ENCODE peak calls at places on chromosome 4, in ten cellular contexts. One of them, this sample, is unnamed.

GRCh38 chr4:85147481-85148076 is 181.1 kb upstream of the WDFY3 start:
- DNase-seq in tibial nerve: peak
- DNase-seq in mammary epithelial cell: peak
- DNase-seq in SK-N-MC: peak
- DNase-seq in tibial artery: peak
- DNase-seq in CD8-positive, alpha-beta T cell: no peak
- DNase-seq in mesendoderm: peak
- DNase-seq in AG04450: peak
- DNase-seq in cardiac muscle cell: peak
- DNase-seq in RWPE1: peak
- DNase-seq in this sample: peak

GRCh38 chr4:107210450-107211239 is 174.5 kb upstream of the DKK2 start:
- DNase-seq in AG04450: no peak
- DNase-seq in RWPE1: peak
- DNase-seq in CD8-positive, alpha-beta T cell: no peak
- DNase-seq in mesendoderm: peak
- DNase-seq in cardiac muscle cell: peak
- DNase-seq in SK-N-MC: no peak
- DNase-seq in tibial artery: no peak
- DNase-seq in mammary epithelial cell: peak
- DNase-seq in tibial nerve: no peak
- DNase-seq in this sample: peak

GRCh38 chr4:110515676-110516075 is 39.7 kb downstream of the ENPEP start:
- DNase-seq in cardiac muscle cell: no peak
- DNase-seq in mesendoderm: no peak
- DNase-seq in CD8-positive, alpha-beta T cell: no peak
- DNase-seq in RWPE1: no peak
- DNase-seq in AG04450: no peak
- DNase-seq in tibial nerve: no peak
- DNase-seq in tibial artery: no peak
- DNase-seq in mammary epithelial cell: peak
- DNase-seq in SK-N-MC: no peak
- DNase-seq in this sample: no peak

GRCh38 chr4:128861856-128862518 is 52.5 kb downstream of the JADE1 start:
- DNase-seq in tibial nerve: no peak
- DNase-seq in cardiac muscle cell: no peak
- DNase-seq in RWPE1: no peak
- DNase-seq in tibial artery: no peak
- DNase-seq in AG04450: no peak
- DNase-seq in mesendoderm: no peak
- DNase-seq in mammary epithelial cell: no peak
- DNase-seq in SK-N-MC: no peak
- DNase-seq in CD8-positive, alpha-beta T cell: no peak
- DNase-seq in this sample: no peak

GRCh38 chr4:15416357-15417327 is 11.2 kb upstream of the C1QTNF7 start:
- DNase-seq in mammary epithelial cell: no peak
- DNase-seq in cardiac muscle cell: peak
- DNase-seq in RWPE1: no peak
- DNase-seq in mesendoderm: no peak
- DNase-seq in AG04450: no peak
- DNase-seq in SK-N-MC: no peak
- DNase-seq in CD8-positive, alpha-beta T cell: no peak
- DNase-seq in tibial nerve: no peak
- DNase-seq in tibial artery: no peak
- DNase-seq in this sample: no peak

GRCh38 chr4:14403132-14403531 is 599.1 kb upstream of the CPEB2 start:
- DNase-seq in tibial nerve: no peak
- DNase-seq in mesendoderm: peak
- DNase-seq in mammary epithelial cell: no peak
- DNase-seq in tibial artery: no peak
- DNase-seq in CD8-positive, alpha-beta T cell: no peak
- DNase-seq in AG04450: no peak
- DNase-seq in RWPE1: no peak
- DNase-seq in SK-N-MC: no peak
- DNase-seq in cardiac muscle cell: no peak
- DNase-seq in this sample: no peak

GRCh38 chr4:139525414-139525813 is 30.6 kb downstream of the SETD7 start:
- DNase-seq in cardiac muscle cell: no peak
- DNase-seq in CD8-positive, alpha-beta T cell: no peak
- DNase-seq in tibial artery: no peak
- DNase-seq in AG04450: no peak
- DNase-seq in mammary epithelial cell: no peak
- DNase-seq in RWPE1: no peak
- DNase-seq in SK-N-MC: no peak
- DNase-seq in tibial nerve: no peak
- DNase-seq in mesendoderm: no peak
- DNase-seq in this sample: no peak

GRCh38 chr4:74056114-74056857 is 17.8 kb upstream of the CXCL3 start:
- DNase-seq in mammary epithelial cell: peak
- DNase-seq in tibial artery: no peak
- DNase-seq in tibial nerve: no peak
- DNase-seq in AG04450: no peak
- DNase-seq in RWPE1: peak
- DNase-seq in mesendoderm: peak
- DNase-seq in cardiac muscle cell: no peak
- DNase-seq in CD8-positive, alpha-beta T cell: no peak
- DNase-seq in SK-N-MC: peak
- DNase-seq in this sample: peak

GRCh38 chr4:38566811-38567398 is 97.1 kb upstream of the KLF3 start:
- DNase-seq in tibial nerve: no peak
- DNase-seq in tibial artery: no peak
- DNase-seq in RWPE1: no peak
- DNase-seq in CD8-positive, alpha-beta T cell: no peak
- DNase-seq in SK-N-MC: no peak
- DNase-seq in AG04450: no peak
- DNase-seq in mesendoderm: no peak
- DNase-seq in cardiac muscle cell: no peak
- DNase-seq in mammary epithelial cell: no peak
- DNase-seq in this sample: no peak

GRCh38 chr4:70721747-70722146 is at the start of gene RUFY3:
- DNase-seq in tibial nerve: peak
- DNase-seq in mesendoderm: no peak
- DNase-seq in cardiac muscle cell: no peak
- DNase-seq in SK-N-MC: no peak
- DNase-seq in AG04450: peak
- DNase-seq in mammary epithelial cell: no peak
- DNase-seq in CD8-positive, alpha-beta T cell: no peak
- DNase-seq in RWPE1: peak
- DNase-seq in tibial artery: peak
- DNase-seq in this sample: no peak

GRCh38 chr4:8532245-8532781 is 47.9 kb upstream of the GPR78 start:
- DNase-seq in cardiac muscle cell: no peak
- DNase-seq in AG04450: no peak
- DNase-seq in CD8-positive, alpha-beta T cell: no peak
- DNase-seq in SK-N-MC: no peak
- DNase-seq in RWPE1: no peak
- DNase-seq in mesendoderm: peak
- DNase-seq in mammary epithelial cell: no peak
- DNase-seq in tibial artery: no peak
- DNase-seq in tibial nerve: no peak
- DNase-seq in this sample: no peak

GRCh38 chr4:8533274-8533865 is 46.8 kb upstream of the GPR78 start:
- DNase-seq in mammary epithelial cell: no peak
- DNase-seq in RWPE1: no peak
- DNase-seq in mesendoderm: no peak
- DNase-seq in AG04450: no peak
- DNase-seq in tibial artery: no peak
- DNase-seq in cardiac muscle cell: no peak
- DNase-seq in tibial nerve: no peak
- DNase-seq in SK-N-MC: no peak
- DNase-seq in CD8-positive, alpha-beta T cell: no peak
- DNase-seq in this sample: no peak

GRCh38 chr4:8534601-8535000 is 45.6 kb upstream of the GPR78 start:
- DNase-seq in cardiac muscle cell: no peak
- DNase-seq in CD8-positive, alpha-beta T cell: no peak
- DNase-seq in AG04450: no peak
- DNase-seq in mammary epithelial cell: no peak
- DNase-seq in SK-N-MC: no peak
- DNase-seq in mesendoderm: peak
- DNase-seq in RWPE1: no peak
- DNase-seq in tibial nerve: no peak
- DNase-seq in tibial artery: no peak
- DNase-seq in this sample: no peak

GRCh38 chr4:8536467-8536866 is 43.7 kb upstream of the GPR78 start:
- DNase-seq in CD8-positive, alpha-beta T cell: no peak
- DNase-seq in RWPE1: no peak
- DNase-seq in mesendoderm: no peak
- DNase-seq in SK-N-MC: no peak
- DNase-seq in cardiac muscle cell: no peak
- DNase-seq in tibial nerve: no peak
- DNase-seq in tibial artery: no peak
- DNase-seq in mammary epithelial cell: no peak
- DNase-seq in AG04450: no peak
- DNase-seq in this sample: no peak

DNA sequence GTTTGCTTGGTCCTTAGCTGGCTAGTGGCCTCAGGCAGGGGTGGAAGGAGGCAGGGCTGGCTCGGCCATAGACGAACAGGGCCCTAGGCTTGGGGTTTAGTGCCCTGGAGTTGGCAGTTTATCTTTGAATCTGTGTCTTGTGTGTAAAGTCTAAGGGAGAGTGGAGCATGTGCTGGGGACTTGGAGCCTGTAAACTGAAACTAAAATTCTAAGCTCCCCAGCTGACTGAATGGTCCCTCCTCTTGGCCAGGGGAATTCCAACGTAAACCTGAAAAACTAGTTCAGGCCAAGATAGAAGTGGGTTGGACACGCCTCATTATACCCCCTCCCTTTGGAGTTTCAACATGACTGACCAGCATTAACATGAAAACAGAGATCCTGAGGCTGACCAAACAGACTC is 46.1 kb upstream of the GPR78 start:
- DNase-seq in mesendoderm: peak
- DNase-seq in cardiac muscle cell: peak
- DNase-seq in tibial nerve: no peak
- DNase-seq in tibial artery: no peak
- DNase-seq in CD8-positive, alpha-beta T cell: no peak
- DNase-seq in RWPE1: peak
- DNase-seq in mammary epithelial cell: peak
- DNase-seq in AG04450: no peak
- DNase-seq in SK-N-MC: no peak
- DNase-seq in this sample: peak
- H3K27ac ChIP-seq in mesendoderm: peak
- H3K27ac ChIP-seq in cardiac muscle cell: no peak
- H3K27ac ChIP-seq in tibial nerve: no peak
- H3K27ac ChIP-seq in tibial artery: no peak
- H3K27ac ChIP-seq in CD8-positive, alpha-beta T cell: no peak
- H3K27ac ChIP-seq in RWPE1: peak
- H3K27ac ChIP-seq in mammary epithelial cell: peak
- H3K27ac ChIP-seq in AG04450: peak
- H3K27ac ChIP-seq in SK-N-MC: no peak
- H3K27ac ChIP-seq in this sample: peak

GRCh38 chr4:152785639-152786517 is 6.1 kb downstream of the ARFIP1 start:
- DNase-seq in AG04450: no peak
- DNase-seq in cardiac muscle cell: no peak
- DNase-seq in tibial artery: no peak
- DNase-seq in mesendoderm: no peak
- DNase-seq in mammary epithelial cell: no peak
- DNase-seq in CD8-positive, alpha-beta T cell: no peak
- DNase-seq in RWPE1: no peak
- DNase-seq in SK-N-MC: no peak
- DNase-seq in tibial nerve: no peak
- DNase-seq in this sample: no peak
- H3K27ac ChIP-seq in AG04450: no peak
- H3K27ac ChIP-seq in cardiac muscle cell: no peak
- H3K27ac ChIP-seq in tibial artery: no peak
- H3K27ac ChIP-seq in mesendoderm: no peak
- H3K27ac ChIP-seq in mammary epithelial cell: no peak
- H3K27ac ChIP-seq in CD8-positive, alpha-beta T cell: no peak
- H3K27ac ChIP-seq in RWPE1: no peak
- H3K27ac ChIP-seq in SK-N-MC: peak
- H3K27ac ChIP-seq in tibial nerve: peak
- H3K27ac ChIP-seq in this sample: no peak

GRCh38 chr4:71978192-71978845 is 53.5 kb upstream of the NPFFR2 start:
- DNase-seq in mammary epithelial cell: no peak
- DNase-seq in SK-N-MC: no peak
- DNase-seq in AG04450: no peak
- DNase-seq in CD8-positive, alpha-beta T cell: no peak
- DNase-seq in cardiac muscle cell: no peak
- DNase-seq in RWPE1: no peak
- DNase-seq in tibial artery: no peak
- DNase-seq in mesendoderm: no peak
- DNase-seq in tibial nerve: no peak
- DNase-seq in this sample: no peak
- H3K27ac ChIP-seq in mammary epithelial cell: no peak
- H3K27ac ChIP-seq in SK-N-MC: no peak
- H3K27ac ChIP-seq in AG04450: no peak
- H3K27ac ChIP-seq in CD8-positive, alpha-beta T cell: no peak
- H3K27ac ChIP-seq in cardiac muscle cell: no peak
- H3K27ac ChIP-seq in RWPE1: no peak
- H3K27ac ChIP-seq in tibial artery: no peak
- H3K27ac ChIP-seq in mesendoderm: no peak
- H3K27ac ChIP-seq in tibial nerve: no peak
- H3K27ac ChIP-seq in this sample: no peak

GRCh38 chr4:2924765-2925301 is 38.4 kb downstream of the NOP14 start:
- DNase-seq in AG04450: no peak
- DNase-seq in tibial artery: peak
- DNase-seq in SK-N-MC: no peak
- DNase-seq in cardiac muscle cell: no peak
- DNase-seq in CD8-positive, alpha-beta T cell: no peak
- DNase-seq in RWPE1: no peak
- DNase-seq in mesendoderm: no peak
- DNase-seq in mammary epithelial cell: no peak
- DNase-seq in tibial nerve: no peak
- DNase-seq in this sample: no peak

GRCh38 chr4:2924286-2924685 is 38.9 kb downstream of the NOP14 start:
- DNase-seq in mammary epithelial cell: no peak
- DNase-seq in AG04450: no peak
- DNase-seq in tibial nerve: no peak
- DNase-seq in cardiac muscle cell: no peak
- DNase-seq in SK-N-MC: no peak
- DNase-seq in RWPE1: no peak
- DNase-seq in mesendoderm: no peak
- DNase-seq in CD8-positive, alpha-beta T cell: no peak
- DNase-seq in tibial artery: peak
- DNase-seq in this sample: no peak

GRCh38 chr4:2925496-2925895 is 37.7 kb downstream of the NOP14 start:
- DNase-seq in tibial nerve: no peak
- DNase-seq in SK-N-MC: no peak
- DNase-seq in cardiac muscle cell: no peak
- DNase-seq in mesendoderm: no peak
- DNase-seq in mammary epithelial cell: no peak
- DNase-seq in CD8-positive, alpha-beta T cell: no peak
- DNase-seq in AG04450: no peak
- DNase-seq in RWPE1: no peak
- DNase-seq in tibial artery: peak
- DNase-seq in this sample: no peak

GRCh38 chr4:2923141-2923551 is 40.1 kb downstream of the NOP14 start:
- DNase-seq in SK-N-MC: no peak
- DNase-seq in CD8-positive, alpha-beta T cell: no peak
- DNase-seq in tibial nerve: no peak
- DNase-seq in tibial artery: peak
- DNase-seq in mammary epithelial cell: peak
- DNase-seq in AG04450: no peak
- DNase-seq in cardiac muscle cell: no peak
- DNase-seq in RWPE1: no peak
- DNase-seq in mesendoderm: peak
- DNase-seq in this sample: no peak

GRCh38 chr4:2923678-2924173 is 39.5 kb downstream of the NOP14 start:
- DNase-seq in RWPE1: no peak
- DNase-seq in AG04450: no peak
- DNase-seq in cardiac muscle cell: no peak
- DNase-seq in tibial nerve: no peak
- DNase-seq in CD8-positive, alpha-beta T cell: no peak
- DNase-seq in SK-N-MC: no peak
- DNase-seq in mesendoderm: no peak
- DNase-seq in tibial artery: peak
- DNase-seq in mammary epithelial cell: no peak
- DNase-seq in this sample: no peak
- H3K27ac ChIP-seq in RWPE1: peak
- H3K27ac ChIP-seq in AG04450: no peak
- H3K27ac ChIP-seq in cardiac muscle cell: peak
- H3K27ac ChIP-seq in tibial nerve: no peak
- H3K27ac ChIP-seq in CD8-positive, alpha-beta T cell: no peak
- H3K27ac ChIP-seq in SK-N-MC: no peak
- H3K27ac ChIP-seq in mesendoderm: no peak
- H3K27ac ChIP-seq in tibial artery: no peak
- H3K27ac ChIP-seq in mammary epithelial cell: no peak
- H3K27ac ChIP-seq in this sample: peak